ENCODE peak calls at places on chromosomes 2 and 18, in ten cellular contexts. B is CD8-positive, alpha-beta T cell; G is astrocyte of the spinal cord; Y is SK-N-SH; M is uterus; U is IMR-90; A is nephron progenitor cell; H is kidney; K is GM10248; C is psoas muscle. V is an unnamed sample.

GRCh38 chr2:54497738-54498680 is 41.9 kb downstream of the SPTBN1 start:
- DNase-seq in K (no peak), G (no peak), U (peak; percentile 23), M (peak; percentile 42), Y (no peak), H (no peak), B (no peak), A (no peak), C (no peak), V (no peak)

GRCh38 chr2:26685943-26686839 is 6.3 kb upstream of the KCNK3 start:
- DNase-seq in B (no peak), U (no peak), M (no peak), C (no peak), H (peak; percentile 87), Y (no peak), K (no peak), A (peak; percentile 46), G (no peak), V (peak; percentile 62)

GRCh38 chr2:16508061-16508851 is 157.4 kb downstream of the CYRIA start:
- DNase-seq in C (peak; percentile 71), A (peak; percentile 80), U (no peak), Y (peak; percentile 96), K (peak; percentile 15), B (no peak), G (peak; percentile 4), H (peak; percentile 78), M (no peak), V (no peak)

GRCh38 chr2:203951366-203951902 is 14.9 kb downstream of the ICOS start:
- DNase-seq in A (no peak), U (no peak), K (no peak), Y (no peak), H (no peak), M (no peak), B (peak; percentile 27), C (no peak), G (no peak), V (no peak)

GRCh38 chr2:96547203-96547641 is 10.7 kb downstream of the ARID5A start:
- DNase-seq in Y (no peak), A (no peak), C (no peak), M (no peak), G (no peak), H (no peak), U (no peak), K (no peak), B (no peak), V (peak; percentile 66)

GRCh38 chr2:189698020-189698887 is 23.8 kb downstream of the ANKAR start:
- DNase-seq in C (no peak), B (no peak), A (no peak), U (peak; percentile 48), G (peak; percentile 75), M (peak; percentile 64), Y (peak; percentile 26), K (peak; percentile 26), H (no peak), V (no peak)

GRCh38 chr2:236852100-236852976 is 233.4 kb upstream of the COPS8 start:
- DNase-seq in B (no peak), Y (no peak), U (no peak), M (peak; percentile 20), G (no peak), A (no peak), H (no peak), C (no peak), K (no peak), V (no peak)

GRCh38 chr18:41532344-41533086 is 422.5 kb upstream of the PIK3C3 start:
- DNase-seq in B (no peak), K (no peak), C (no peak), U (peak; percentile 1), H (no peak), Y (no peak), G (peak; percentile 1), A (no peak), M (no peak), V (no peak)

GRCh38 chr2:241201445-241202267 is 13.2 kb downstream of the ANO7 start:
- DNase-seq in B (no peak), K (no peak), M (no peak), A (no peak), U (no peak), H (no peak), C (peak; percentile 44), G (no peak), Y (no peak), V (no peak)

GRCh38 chr2:241199286-241199685 is 10.8 kb downstream of the ANO7 start:
- DNase-seq in M (no peak), B (no peak), A (peak; percentile 3), Y (no peak), U (no peak), G (no peak), K (no peak), H (no peak), C (peak; percentile 37), V (peak; percentile 85)

GRCh38 chr2:241202268-241202585 is 13.8 kb downstream of the ANO7 start:
- DNase-seq in Y (no peak), H (no peak), K (no peak), G (no peak), M (no peak), A (no peak), B (no peak), C (peak; percentile 48), U (no peak), V (no peak)

GRCh38 chr2:241199897-241200821 is 11.7 kb downstream of the ANO7 start:
- DNase-seq in M (no peak), C (peak; percentile 45), Y (no peak), A (no peak), H (no peak), B (no peak), U (no peak), K (no peak), G (no peak), V (peak; percentile 92)

GRCh38 chr2:241200822-241201395 is 12.4 kb downstream of the ANO7 start:
- DNase-seq in G (no peak), A (no peak), K (no peak), M (no peak), Y (no peak), H (no peak), C (peak; percentile 36), U (no peak), B (no peak), V (peak; percentile 77)
- TF ChIP-seq CTCF in G (no peak), A (no peak), K (no peak), M (no peak), Y (no peak), H (no peak), C (no peak), U (no peak), B (no peak), V (no peak)

DNA sequence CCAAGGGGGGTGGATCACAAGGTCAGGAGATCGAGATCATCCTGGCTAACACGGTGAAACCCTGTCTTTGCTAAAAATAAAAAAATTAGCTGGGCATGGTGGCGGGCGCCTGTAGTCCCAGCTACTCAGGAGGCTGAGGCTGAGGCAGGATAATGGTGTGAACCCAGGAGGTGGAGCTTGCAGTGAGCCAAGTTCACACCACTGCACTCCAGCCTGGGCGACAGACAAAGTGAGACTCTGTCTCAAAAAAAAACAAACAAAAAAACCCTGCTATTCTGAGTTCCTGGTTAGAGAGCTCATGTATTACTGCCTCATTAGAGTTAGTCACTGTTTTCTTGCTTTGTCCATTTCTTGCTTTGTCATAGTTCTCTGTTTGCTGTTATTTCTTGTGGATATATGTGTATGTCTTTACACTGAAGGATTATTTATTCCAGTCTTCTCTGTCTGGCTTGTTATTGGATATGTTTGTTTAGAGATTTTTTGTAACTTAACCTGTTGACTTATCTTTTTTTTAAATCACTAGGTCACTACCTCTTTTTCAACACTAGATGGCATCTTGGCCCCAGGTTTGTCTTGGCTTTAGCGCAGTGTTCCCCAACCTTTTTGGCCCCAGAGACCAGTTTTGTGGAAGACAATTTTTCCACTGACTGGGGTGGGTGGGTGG is 17.0 kb downstream of the TTLL4 start:
- DNase-seq in M (no peak), C (no peak), B (no peak), U (peak; percentile 34), H (no peak), Y (no peak), G (peak; percentile 32), K (no peak), A (no peak), V (no peak)
- TF ChIP-seq CTCF in M (no peak), C (peak; percentile 47), B (no peak), U (peak; percentile 59), H (peak; percentile 18), Y (peak; percentile 45), G (peak; percentile 40), K (peak; percentile 14), A (no peak), V (peak; percentile 74)

GRCh38 chr2:219299372-219299760 is 9.8 kb downstream of the PTPRN start:
- DNase-seq in Y (no peak), K (no peak), G (no peak), H (no peak), C (no peak), U (no peak), A (no peak), B (no peak), M (no peak), V (no peak)

GRCh38 chr2:219296142-219296541 is 13.1 kb downstream of the PTPRN start:
- DNase-seq in U (no peak), G (no peak), M (no peak), B (no peak), K (no peak), H (peak; percentile 49), C (peak; percentile 41), Y (no peak), A (no peak), V (no peak)

GRCh38 chr2:219296631-219297391 is 12.4 kb downstream of the PTPRN start:
- DNase-seq in C (no peak), G (no peak), M (no peak), H (no peak), B (no peak), Y (no peak), U (no peak), K (no peak), A (no peak), V (no peak)

GRCh38 chr2:219298759-219299371 is 10.3 kb downstream of the PTPRN start:
- DNase-seq in B (peak; percentile 81), K (peak; percentile 94), G (peak; percentile 67), H (peak; percentile 93), C (peak; percentile 93), M (peak; percentile 87), Y (peak; percentile 93), A (peak; percentile 95), U (peak; percentile 69), V (no peak)

DNA sequence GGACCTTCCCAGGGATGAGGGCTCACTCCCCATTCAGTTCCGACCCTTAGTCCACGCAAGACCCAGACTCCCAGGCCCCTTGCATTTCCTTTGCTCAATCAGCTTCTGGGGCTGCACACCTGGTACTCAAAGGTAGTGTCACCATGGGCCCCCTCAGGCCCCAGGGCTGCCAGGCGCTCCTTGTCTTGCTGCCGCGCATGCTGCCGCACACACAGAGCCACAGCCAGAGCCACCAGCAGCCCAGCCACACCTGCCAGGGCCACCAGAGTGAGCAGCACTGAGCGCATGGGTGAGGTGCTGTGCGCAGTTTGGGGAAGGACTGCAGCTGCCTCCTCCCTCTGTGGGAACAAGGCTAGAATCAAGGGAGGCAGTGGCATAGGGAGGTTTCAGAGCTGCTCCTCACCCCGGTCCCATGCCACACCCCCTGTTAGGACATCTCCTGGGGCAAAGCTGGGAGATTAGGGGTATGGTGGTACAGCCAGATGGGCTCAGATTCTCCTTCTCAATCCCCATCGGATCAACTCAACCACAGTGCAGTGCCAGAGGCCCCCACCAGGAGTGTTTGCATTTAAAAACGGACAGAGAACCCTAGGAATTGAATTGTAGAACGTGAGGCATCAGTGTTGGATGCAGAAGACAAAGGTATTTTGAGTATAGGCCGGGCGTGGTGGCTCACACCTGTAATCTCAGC is 11.3 kb downstream of the PTPRN start:
- DNase-seq in U (no peak), A (no peak), G (no peak), B (no peak), K (no peak), H (no peak), C (no peak), Y (no peak), M (no peak), V (no peak)
- TF ChIP-seq CTCF in U (peak; percentile 28), A (no peak), G (peak; percentile 27), B (no peak), K (no peak), H (no peak), C (no peak), Y (no peak), M (no peak), V (no peak)

GRCh38 chr2:45777996-45778719 is 126.7 kb downstream of the PRKCE start:
- DNase-seq in M (no peak), A (no peak), U (no peak), C (no peak), K (no peak), Y (no peak), G (no peak), H (no peak), B (no peak), V (no peak)
- TF ChIP-seq CTCF in M (no peak), A (no peak), U (no peak), C (no peak), K (no peak), Y (no peak), G (peak; percentile 11), H (no peak), B (no peak), V (no peak)